ENCODE peak calls at places on chromosomes 11 and 22, in five cellular contexts. U is CD4-positive, alpha-beta memory T cell; M is PC-3; N is small intestine; O is neural progenitor cell. Q is an unnamed sample.

GRCh38 chr11:63802637-63803414 is 10.4 kb upstream of the SPINDOC start:
- DNase-seq in U (no peak), M (peak; percentile 90), N (peak; percentile 24), O (no peak), Q (peak; percentile 90)

GRCh38 chr11:80980221-80980620 is 1539.4 kb upstream of the TENM4 start:
- DNase-seq in U (no peak), M (peak; percentile 45), N (no peak), O (no peak), Q (peak; percentile 83)

GRCh38 chr22:19995611-19996339 is 20.8 kb downstream of the ARVCF start:
- DNase-seq in U (no peak), M (no peak), N (no peak), O (no peak), Q (no peak)

GRCh38 chr22:20867179-20868099 is 8.6 kb downstream of the SNAP29 start:
- DNase-seq in U (no peak), M (no peak), N (peak; percentile 53), O (no peak), Q (no peak)

GRCh38 chr11:64000026-64000739 is 13.9 kb downstream of the OTUB1 start:
- DNase-seq in U (peak; percentile 78), M (peak; percentile 63), N (peak; percentile 65), O (peak; percentile 91), Q (no peak)

GRCh38 chr11:3014314-3014938 is 22.3 kb upstream of the NAP1L4 start:
- DNase-seq in U (peak; percentile 90), M (no peak), N (peak; percentile 27), O (no peak), Q (no peak)

GRCh38 chr11:35567737-35568465 is 42.5 kb upstream of the PAMR1 start:
- DNase-seq in U (no peak), M (peak; percentile 40), N (no peak), O (no peak), Q (peak; percentile 93)

GRCh38 chr11:66080055-66080817 is 10.2 kb downstream of the PACS1 start:
- DNase-seq in U (peak; percentile 39), M (peak; percentile 87), N (peak; percentile 56), O (no peak), Q (peak; percentile 55)

DNA sequence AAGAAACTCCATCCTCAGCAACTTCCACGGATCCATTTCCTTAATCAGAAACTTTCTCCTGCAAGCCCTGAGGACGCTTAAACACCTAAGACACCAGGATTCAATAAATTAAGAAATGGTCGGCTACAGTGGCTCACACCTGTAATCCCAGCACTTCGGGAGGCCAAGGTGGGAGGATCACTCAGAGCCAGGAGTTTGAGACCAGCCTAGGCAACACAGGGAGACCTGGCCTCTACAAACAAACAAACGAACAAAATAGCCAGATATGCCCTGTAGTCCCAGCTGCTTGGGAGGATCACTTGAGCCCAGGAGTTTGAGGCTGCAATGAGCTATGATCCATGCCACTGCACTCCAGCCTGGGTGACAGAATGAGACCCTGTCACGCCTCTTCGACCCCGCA is 46.7 kb downstream of the RPUSD4 start:
- DNase-seq in U (no peak), M (no peak), N (no peak), O (no peak), Q (no peak)
- H3K27ac ChIP-seq in U (no peak overlapping the region), M (no peak overlapping the region), N (no peak overlapping the region), O (no peak overlapping the region), Q (no peak overlapping the region)

DNA sequence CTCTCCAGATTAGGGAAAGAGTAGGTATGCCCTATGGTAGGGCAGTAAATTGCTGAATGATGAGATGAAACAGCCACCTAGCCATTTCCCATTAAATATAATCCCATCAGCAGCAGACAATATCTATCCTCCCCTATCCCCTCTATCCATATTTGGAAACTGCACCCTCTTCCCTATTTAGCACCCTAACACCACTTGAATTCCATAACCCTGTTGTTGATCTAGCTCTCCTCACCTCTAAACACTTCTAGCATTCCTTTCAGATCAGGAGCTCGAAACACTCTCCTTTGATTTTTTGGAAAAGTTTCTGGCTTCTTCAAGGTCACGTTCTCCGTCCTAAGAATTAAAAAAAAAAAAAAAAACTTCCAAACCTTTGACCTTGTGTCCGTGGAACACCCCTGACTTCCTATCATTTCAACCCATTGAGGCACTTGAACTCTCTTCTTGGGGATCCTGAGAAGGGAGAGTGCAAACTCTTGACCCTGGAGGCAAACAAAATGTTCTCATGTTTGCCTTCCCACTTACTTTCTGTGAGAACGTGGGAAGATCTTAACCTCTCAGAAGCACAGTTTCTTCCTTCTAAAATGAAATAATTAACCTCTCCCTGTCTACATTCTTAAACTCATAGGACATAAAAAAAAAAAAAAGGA is 19.0 kb downstream of the TRIM5 start:
- DNase-seq in U (no peak), M (no peak), N (no peak), O (no peak), Q (no peak)
- H3K27ac ChIP-seq in U (no peak overlapping the region), M (no peak overlapping the region), N (no peak overlapping the region), O (no peak overlapping the region), Q (no peak overlapping the region)

GRCh38 chr11:126405906-126406305 is 50.4 kb downstream of the ST3GAL4 start:
- DNase-seq in U (no peak), M (peak; percentile 90), N (no peak), O (no peak), Q (peak; percentile 66)

GRCh38 chr11:126406368-126406767 is 50.9 kb downstream of the ST3GAL4 start:
- DNase-seq in U (no peak), M (no peak), N (no peak), O (no peak), Q (no peak)

GRCh38 chr11:126407682-126408288 is 52.3 kb downstream of the ST3GAL4 start:
- DNase-seq in U (no peak), M (no peak), N (no peak), O (no peak), Q (no peak)

GRCh38 chr11:126408496-126408895 is 53.0 kb downstream of the ST3GAL4 start:
- DNase-seq in U (no peak), M (no peak), N (no peak), O (no peak), Q (no peak)

DNA sequence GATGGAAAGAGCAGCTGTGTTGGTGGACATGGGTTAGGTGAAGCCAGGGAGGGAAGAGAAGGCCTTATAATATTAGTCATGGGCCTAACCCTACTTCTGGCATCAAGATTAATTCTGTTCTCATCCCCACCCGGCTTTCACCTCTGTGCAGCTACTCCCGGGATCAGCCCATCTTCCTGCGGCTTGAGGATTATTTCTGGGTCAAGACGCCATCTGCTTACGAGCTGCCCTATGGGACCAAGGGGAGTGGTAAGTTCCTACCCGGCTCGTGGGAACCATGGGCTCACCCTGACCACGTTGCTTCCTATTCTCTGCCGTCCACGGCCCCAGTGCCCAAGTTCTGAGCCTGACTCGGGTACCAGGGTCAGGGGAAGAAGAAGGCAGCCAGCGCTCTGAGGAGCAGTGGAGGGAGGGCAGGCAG is 51.6 kb downstream of the ST3GAL4 start:
- DNase-seq in U (no peak), M (no peak), N (no peak), O (no peak), Q (no peak)
- H3K27ac ChIP-seq in U (no peak overlapping the region), M (peak overlapping the region; percentile 99), N (no peak overlapping the region), O (no peak overlapping the region), Q (no peak overlapping the region)

GRCh38 chr22:38735465-38736256 is 20.1 kb downstream of the SUN2 start:
- DNase-seq in U (no peak), M (no peak), N (no peak), O (no peak), Q (no peak)

GRCh38 chr22:38733329-38734202 is 22.2 kb downstream of the SUN2 start:
- DNase-seq in U (no peak), M (peak; percentile 29), N (peak; percentile 76), O (peak; percentile 70), Q (no peak)

GRCh38 chr22:38735126-38735464 is 20.7 kb downstream of the SUN2 start:
- DNase-seq in U (no peak), M (no peak), N (no peak), O (no peak), Q (no peak)

GRCh38 chr22:38736257-38736570 is 19.6 kb downstream of the SUN2 start:
- DNase-seq in U (no peak), M (no peak), N (no peak), O (no peak), Q (no peak)

GRCh38 chr22:38734203-38735100 is 21.3 kb downstream of the SUN2 start:
- DNase-seq in U (no peak), M (no peak), N (peak; percentile 78), O (no peak), Q (no peak)
- H3K27ac ChIP-seq in U (peak overlapping the region; percentile 30), M (no peak overlapping the region), N (peak overlapping the region; percentile 41), O (no peak overlapping the region), Q (no peak overlapping the region)

GRCh38 chr22:25318081-25318823 is 98.8 kb downstream of the CRYBB2 start:
- DNase-seq in U (no peak), M (no peak), N (no peak), O (no peak), Q (no peak)
- H3K27ac ChIP-seq in U (no peak overlapping the region), M (no peak overlapping the region), N (no peak overlapping the region), O (no peak overlapping the region), Q (no peak overlapping the region)

Q was measured in foreskin keratinocyte.